ENCODE peak calls at places on chromosomes 11 and 22, in nine cellular contexts. E is osteocyte, P is HCT116, H is ovary, A is pancreas, T is right lobe of liver, O is endothelial cell of umbilical vein, Q is foreskin keratinocyte, B is RWPE1. S is an unnamed sample.

GRCh38 chr11:86183694-86184093 is 60.9 kb upstream of the EED start:
- DNase-seq in E (no peak), P (no peak), H (no peak), A (no peak), T (no peak), O (no peak), Q (no peak), B (no peak), S (peak; percentile 78)

GRCh38 chr22:36197065-36197440 is 4.6 kb downstream of the APOL4 start:
- DNase-seq in E (peak; percentile 88), P (no peak), H (peak; percentile 93), A (no peak), T (no peak), O (peak; percentile 72), Q (no peak), B (no peak), S (no peak)

GRCh38 chr22:44869196-44869595 is 116.8 kb downstream of the ARHGAP8 start:
- DNase-seq in E (no peak), P (no peak), H (no peak), A (peak; percentile 15), T (no peak), O (no peak), Q (no peak), B (no peak), S (no peak)

GRCh38 chr22:36406139-36406538 is 18.4 kb upstream of the MYH9 start:
- DNase-seq in E (no peak), P (no peak), H (no peak), A (no peak), T (no peak), O (no peak), Q (no peak), B (no peak), S (no peak)

GRCh38 chr22:29268511-29269229 is 602 bp downstream of the EWSR1 start:
- DNase-seq in E (peak; percentile 87), P (peak; percentile 1), H (peak; percentile 73), A (peak; percentile 87), T (peak; percentile 79), O (peak; percentile 58), Q (no peak), B (peak; percentile 32), S (peak; percentile 20)

GRCh38 chr11:72924568-72925190 is 110.5 kb downstream of the ATG16L2 start:
- DNase-seq in E (no peak), P (peak; percentile 8), H (no peak), A (no peak), T (no peak), O (peak; percentile 77), Q (no peak), B (peak; percentile 28), S (peak; percentile 43)

GRCh38 chr22:49723478-49724029 is 104.1 kb downstream of the BRD1 start:
- DNase-seq in E (peak; percentile 64), P (no peak), H (no peak), A (no peak), T (no peak), O (no peak), Q (no peak), B (no peak), S (no peak)

GRCh38 chr11:69425895-69426544 is 55.4 kb upstream of the LINC01488 start:
- DNase-seq in E (no peak), P (no peak), H (no peak), A (no peak), T (no peak), O (no peak), Q (no peak), B (no peak), S (no peak)

GRCh38 chr22:20758688-20759087 is 15.2 kb upstream of the SERPIND1 start:
- DNase-seq in E (no peak), P (no peak), H (no peak), A (no peak), T (peak; percentile 21), O (peak; percentile 15), Q (no peak), B (no peak), S (no peak)

GRCh38 chr22:33803371-33803770 is 116.9 kb downstream of the LARGE1 start:
- DNase-seq in E (no peak), P (no peak), H (peak; percentile 14), A (no peak), T (no peak), O (no peak), Q (peak; percentile 79), B (no peak), S (peak; percentile 74)

GRCh38 chr11:130068986-130069683 is 559 bp upstream of the APLP2 start:
- DNase-seq in E (no peak), P (peak; percentile 35), H (peak; percentile 82), A (peak; percentile 87), T (peak; percentile 87), O (peak; percentile 90), Q (peak; percentile 74), B (peak; percentile 80), S (peak; percentile 73)

GRCh38 chr11:35608502-35608901 is 9.8 kb upstream of the FJX1 start:
- DNase-seq in E (no peak), P (no peak), H (no peak), A (no peak), T (no peak), O (no peak), Q (no peak), B (no peak), S (no peak)

GRCh38 chr11:129372609-129373488 is 2.8 kb upstream of the BARX2 start:
- DNase-seq in E (no peak), P (no peak), H (no peak), A (peak; percentile 55), T (no peak), O (no peak), Q (no peak), B (no peak), S (no peak)

GRCh38 chr11:84437129-84438123 is 1151.3 kb upstream of the CCDC90B start:
- DNase-seq in E (no peak), P (no peak), H (no peak), A (peak; percentile 85), T (no peak), O (no peak), Q (no peak), B (no peak), S (peak; percentile 6)

GRCh38 chr22:26429458-26430238 is 588 bp downstream of the ASPHD2 start:
- DNase-seq in E (no peak), P (no peak), H (no peak), A (no peak), T (no peak), O (no peak), Q (no peak), B (no peak), S (no peak)

GRCh38 chr11:30015725-30016449 is 943 bp downstream of the KCNA4 start:
- DNase-seq in E (no peak), P (no peak), H (no peak), A (peak; percentile 9), T (no peak), O (no peak), Q (no peak), B (no peak), S (no peak)

GRCh38 chr11:116072776-116073175 is 568.6 kb upstream of the CADM1 start:
- DNase-seq in E (no peak), P (no peak), H (no peak), A (peak; percentile 31), T (no peak), O (no peak), Q (no peak), B (no peak), S (no peak)
- TF ChIP-seq CTCF in E (peak; percentile 35), P (no peak), H (no peak), A (no peak), T (no peak), O (no peak), Q (no peak), B (no peak), S (no peak)

GRCh38 chr11:12052676-12053605 is 44.5 kb upstream of the DKK3 start:
- DNase-seq in E (peak; percentile 49), P (no peak), H (no peak), A (no peak), T (peak; percentile 71), O (no peak), Q (no peak), B (no peak), S (no peak)
- TF ChIP-seq CTCF in E (peak; percentile 8), P (peak; percentile 44), H (no peak), A (no peak), T (no peak), O (peak; percentile 5), Q (peak; percentile 46), B (no peak), S (no peak)

DNA sequence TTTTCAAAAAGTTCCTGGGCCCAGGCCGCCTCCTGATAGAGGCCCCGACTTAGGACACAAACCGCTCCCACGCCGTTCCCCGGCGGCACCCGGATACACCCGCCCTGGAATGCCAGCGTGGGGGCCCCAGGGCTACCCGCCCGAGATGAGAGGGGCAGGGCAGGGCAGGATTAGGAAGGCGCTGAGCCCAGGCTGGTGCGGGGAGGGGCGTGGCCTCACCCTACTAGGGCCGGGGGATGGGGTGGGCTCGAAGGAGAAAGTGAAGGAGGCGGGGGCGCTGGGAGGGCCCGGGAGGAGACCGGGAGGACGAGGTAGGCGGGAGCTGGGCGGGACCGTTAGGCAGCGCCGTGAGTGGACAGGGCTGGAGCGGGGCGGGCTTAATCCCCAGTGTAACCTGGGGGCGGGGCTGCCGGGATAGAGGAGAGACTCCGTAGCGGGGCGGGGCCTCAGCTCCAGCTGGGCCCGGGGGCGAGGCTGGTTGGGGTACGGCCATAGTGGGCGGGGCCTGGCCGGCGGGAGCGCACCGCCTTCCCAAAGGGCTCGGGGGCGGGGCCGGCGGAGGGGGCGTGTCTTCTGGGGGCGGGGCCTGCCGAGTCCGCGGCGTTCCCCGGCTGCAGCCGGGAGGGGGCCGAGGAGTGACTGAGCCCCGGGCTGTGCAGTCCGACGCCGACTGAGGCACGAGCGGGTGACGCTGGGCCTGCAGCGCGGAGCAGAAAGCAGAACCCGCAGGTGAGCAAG is at the start of gene CD82:
- DNase-seq in E (peak; percentile 100), P (peak; percentile 92), H (peak; percentile 100), A (peak; percentile 100), T (peak; percentile 100), O (peak; percentile 99), Q (peak; percentile 94), B (peak; percentile 96), S (peak; percentile 90)
- TF ChIP-seq CTCF in E (peak; percentile 36), P (no peak), H (no peak), A (peak; percentile 22), T (peak; percentile 29), O (peak; percentile 5), Q (peak; percentile 49), B (no peak), S (peak; percentile 42)

DNA sequence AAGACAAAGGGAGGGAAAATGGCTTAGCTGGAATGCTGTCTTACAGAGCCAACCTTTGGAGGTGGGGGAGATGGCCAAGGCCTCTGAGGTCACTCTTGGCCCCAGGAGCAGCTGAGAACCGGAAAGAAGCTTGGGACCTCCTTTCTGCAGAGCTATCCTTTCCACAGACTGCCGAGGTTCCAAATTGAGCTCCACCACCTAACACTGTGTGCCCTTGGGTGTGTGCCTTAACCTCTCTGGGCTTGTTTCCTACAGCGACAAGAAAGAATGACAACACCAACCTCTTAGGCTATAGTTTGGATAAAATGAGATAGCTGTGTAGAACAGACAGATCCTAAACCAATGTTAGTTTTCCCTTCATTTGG is 23.2 kb downstream of the RTN4RL2 start:
- DNase-seq in E (no peak), P (no peak), H (no peak), A (peak; percentile 4), T (no peak), O (no peak), Q (no peak), B (no peak), S (no peak)
- TF ChIP-seq CTCF in E (no peak), P (no peak), H (no peak), A (no peak), T (no peak), O (no peak), Q (no peak), B (no peak), S (no peak)

GRCh38 chr11:2202071-2202899 is 30.7 kb upstream of the TH start:
- DNase-seq in E (no peak), P (no peak), H (no peak), A (peak; percentile 89), T (peak; percentile 55), O (no peak), Q (peak; percentile 69), B (peak; percentile 92), S (peak; percentile 73)
- TF ChIP-seq CTCF in E (no peak), P (no peak), H (no peak), A (no peak), T (no peak), O (no peak), Q (no peak), B (no peak), S (no peak)

S was measured in bronchial epithelial cell.